ENCODE peak calls at places on chromosome 4, in four cellular contexts. One of them, this sample, is unnamed.

GRCh38 chr4:40176602-40177001 is 20.2 kb upstream of the RHOH start:
- DNase-seq in fibroblast of lung: no peak
- DNase-seq in cardiac muscle cell: peak
- DNase-seq in endodermal cell: peak
- DNase-seq in this sample: no peak

GRCh38 chr4:114040319-114041116 is 61.1 kb upstream of the ARSJ start:
- DNase-seq in cardiac muscle cell: peak
- DNase-seq in endodermal cell: no peak
- DNase-seq in fibroblast of lung: peak
- DNase-seq in this sample: no peak

GRCh38 chr4:159175165-159175988 is 72.5 kb downstream of the RAPGEF2 start:
- DNase-seq in cardiac muscle cell: peak
- DNase-seq in endodermal cell: peak
- DNase-seq in fibroblast of lung: peak
- DNase-seq in this sample: peak

GRCh38 chr4:43651991-43652390 is 759.5 kb downstream of the GRXCR1 start:
- DNase-seq in endodermal cell: no peak
- DNase-seq in fibroblast of lung: no peak
- DNase-seq in cardiac muscle cell: no peak
- DNase-seq in this sample: no peak

GRCh38 chr4:140752669-140753068 is 3.5 kb downstream of the TBC1D9 start:
- DNase-seq in endodermal cell: no peak
- DNase-seq in fibroblast of lung: no peak
- DNase-seq in cardiac muscle cell: no peak
- DNase-seq in this sample: no peak

GRCh38 chr4:186486172-186486571 is 69.2 kb downstream of the MTNR1A start:
- DNase-seq in fibroblast of lung: peak
- DNase-seq in cardiac muscle cell: peak
- DNase-seq in endodermal cell: no peak
- DNase-seq in this sample: no peak

GRCh38 chr4:137655286-137655685 is 123.0 kb upstream of the PCDH18 start:
- DNase-seq in endodermal cell: no peak
- DNase-seq in cardiac muscle cell: no peak
- DNase-seq in fibroblast of lung: no peak
- DNase-seq in this sample: no peak

GRCh38 chr4:41873380-41874295 is 61.6 kb upstream of the TMEM33 start:
- DNase-seq in fibroblast of lung: no peak
- DNase-seq in cardiac muscle cell: no peak
- DNase-seq in endodermal cell: peak
- DNase-seq in this sample: no peak

GRCh38 chr4:102988429-102989020 is 31.0 kb downstream of the SLC9B1 start:
- DNase-seq in fibroblast of lung: no peak
- DNase-seq in cardiac muscle cell: no peak
- DNase-seq in endodermal cell: no peak
- DNase-seq in this sample: no peak
- TF ChIP-seq CTCF in fibroblast of lung: no peak
- TF ChIP-seq CTCF in cardiac muscle cell: no peak
- TF ChIP-seq CTCF in endodermal cell: no peak
- TF ChIP-seq CTCF in this sample: no peak

GRCh38 chr4:154506253-154506652 is 14.7 kb upstream of the DCHS2 start:
- DNase-seq in fibroblast of lung: peak
- DNase-seq in endodermal cell: no peak
- DNase-seq in cardiac muscle cell: peak
- DNase-seq in this sample: no peak
- TF ChIP-seq CTCF in fibroblast of lung: peak
- TF ChIP-seq CTCF in endodermal cell: peak
- TF ChIP-seq CTCF in cardiac muscle cell: peak
- TF ChIP-seq CTCF in this sample: no peak

GRCh38 chr4:183722738-183723560 is 63.9 kb downstream of the TRAPPC11 start:
- DNase-seq in fibroblast of lung: peak
- DNase-seq in cardiac muscle cell: peak
- DNase-seq in endodermal cell: peak
- DNase-seq in this sample: no peak

GRCh38 chr4:183723561-183724228 is 64.6 kb downstream of the TRAPPC11 start:
- DNase-seq in cardiac muscle cell: no peak
- DNase-seq in endodermal cell: no peak
- DNase-seq in fibroblast of lung: no peak
- DNase-seq in this sample: no peak

GRCh38 chr4:183718876-183719275 is 59.8 kb downstream of the TRAPPC11 start:
- DNase-seq in cardiac muscle cell: no peak
- DNase-seq in endodermal cell: no peak
- DNase-seq in fibroblast of lung: no peak
- DNase-seq in this sample: no peak

GRCh38 chr4:183716302-183716701 is 57.2 kb downstream of the TRAPPC11 start:
- DNase-seq in cardiac muscle cell: no peak
- DNase-seq in endodermal cell: no peak
- DNase-seq in fibroblast of lung: no peak
- DNase-seq in this sample: no peak

GRCh38 chr4:183721207-183722081 is 62.4 kb downstream of the TRAPPC11 start:
- DNase-seq in fibroblast of lung: peak
- DNase-seq in cardiac muscle cell: peak
- DNase-seq in endodermal cell: peak
- DNase-seq in this sample: no peak
- TF ChIP-seq CTCF in fibroblast of lung: peak
- TF ChIP-seq CTCF in cardiac muscle cell: peak
- TF ChIP-seq CTCF in endodermal cell: peak
- TF ChIP-seq CTCF in this sample: no peak

GRCh38 chr4:6684656-6685055 is 9.0 kb upstream of the S100P start:
- DNase-seq in fibroblast of lung: no peak
- DNase-seq in cardiac muscle cell: no peak
- DNase-seq in endodermal cell: no peak
- DNase-seq in this sample: no peak

GRCh38 chr4:6680372-6681034 is 13.2 kb upstream of the S100P start:
- DNase-seq in endodermal cell: peak
- DNase-seq in fibroblast of lung: no peak
- DNase-seq in cardiac muscle cell: no peak
- DNase-seq in this sample: no peak

GRCh38 chr4:6676722-6677558 is 16.7 kb upstream of the S100P start:
- DNase-seq in cardiac muscle cell: no peak
- DNase-seq in endodermal cell: no peak
- DNase-seq in fibroblast of lung: no peak
- DNase-seq in this sample: no peak

GRCh38 chr4:6682862-6683590 is 10.7 kb upstream of the S100P start:
- DNase-seq in endodermal cell: no peak
- DNase-seq in cardiac muscle cell: no peak
- DNase-seq in fibroblast of lung: no peak
- DNase-seq in this sample: no peak

DNA sequence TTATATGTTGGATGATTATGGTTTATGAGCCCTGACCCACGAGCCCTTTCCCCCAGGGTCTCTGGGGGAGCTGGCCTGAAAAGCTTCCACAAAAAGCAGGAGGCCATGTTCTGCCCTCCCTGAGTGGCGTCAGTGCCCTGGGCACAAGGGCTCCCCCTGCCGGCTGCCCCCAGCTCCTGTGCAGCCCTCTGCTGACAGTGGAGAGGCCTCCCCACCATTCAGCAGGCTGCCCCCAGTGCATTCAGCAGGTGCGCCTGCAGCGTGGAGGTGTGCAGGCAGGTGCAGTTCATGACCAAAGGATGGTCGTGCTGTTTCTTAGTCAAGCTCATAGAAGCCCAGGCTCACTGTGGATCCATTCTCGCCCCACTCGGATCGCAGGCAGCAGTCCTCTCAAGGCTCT is 12.5 kb upstream of the S100P start:
- DNase-seq in endodermal cell: no peak
- DNase-seq in fibroblast of lung: no peak
- DNase-seq in cardiac muscle cell: no peak
- DNase-seq in this sample: no peak
- TF ChIP-seq CTCF in endodermal cell: no peak
- TF ChIP-seq CTCF in fibroblast of lung: no peak
- TF ChIP-seq CTCF in cardiac muscle cell: no peak
- TF ChIP-seq CTCF in this sample: peak

DNA sequence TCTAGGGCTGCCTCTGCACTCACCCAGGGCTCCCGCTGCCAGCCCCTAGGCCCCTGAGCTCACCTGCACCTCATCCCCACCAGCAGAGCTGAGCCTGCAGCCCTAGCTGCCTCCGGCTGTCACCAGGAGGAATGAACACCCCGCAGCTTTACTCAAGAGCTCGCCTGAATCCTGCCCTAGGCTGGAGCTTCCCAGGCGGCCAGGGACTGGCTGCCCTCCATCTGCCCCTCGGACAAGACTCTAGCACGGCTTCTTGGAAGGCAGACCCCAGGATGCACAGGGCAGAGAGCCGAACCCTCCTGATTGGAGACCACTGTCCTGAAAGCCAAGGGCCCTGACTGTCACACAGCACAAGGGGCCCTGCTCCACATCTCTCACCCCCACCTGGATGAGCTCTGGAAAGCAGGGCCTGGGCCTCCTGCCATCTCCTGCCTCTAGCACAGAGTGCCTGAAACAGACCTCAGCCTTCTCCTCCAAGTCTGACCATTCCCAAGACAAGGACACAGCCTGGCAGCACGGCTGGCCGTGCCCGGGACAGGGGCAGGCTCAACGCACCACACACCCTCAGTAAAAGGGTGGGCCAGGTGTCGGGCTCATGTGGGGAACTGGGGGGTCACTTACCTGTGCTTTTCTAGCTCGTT is 4.4 kb downstream of the MXD4 start:
- DNase-seq in cardiac muscle cell: no peak
- DNase-seq in endodermal cell: peak
- DNase-seq in fibroblast of lung: no peak
- DNase-seq in this sample: peak
- TF ChIP-seq CTCF in cardiac muscle cell: no peak
- TF ChIP-seq CTCF in endodermal cell: no peak
- TF ChIP-seq CTCF in fibroblast of lung: no peak
- TF ChIP-seq CTCF in this sample: no peak

GRCh38 chr4:155796031-155796430 is 37.2 kb downstream of the GUCY1B1 start:
- DNase-seq in endodermal cell: no peak
- DNase-seq in cardiac muscle cell: peak
- DNase-seq in fibroblast of lung: peak
- DNase-seq in this sample: no peak
- TF ChIP-seq CTCF in endodermal cell: peak
- TF ChIP-seq CTCF in cardiac muscle cell: peak
- TF ChIP-seq CTCF in fibroblast of lung: peak
- TF ChIP-seq CTCF in this sample: no peak

GRCh38 chr4:87497141-87497540 is 32.0 kb downstream of the SPARCL1 start:
- DNase-seq in fibroblast of lung: no peak
- DNase-seq in cardiac muscle cell: no peak
- DNase-seq in endodermal cell: peak
- DNase-seq in this sample: no peak
- TF ChIP-seq CTCF in fibroblast of lung: peak
- TF ChIP-seq CTCF in cardiac muscle cell: peak
- TF ChIP-seq CTCF in endodermal cell: peak
- TF ChIP-seq CTCF in this sample: no peak

This sample was measured in gastrocnemius medialis.